ENCODE peak calls at places on chromosomes 2 and 18, in six cellular contexts. G is PC-3; I is upper lobe of right lung; P is adrenal gland; O is breast epithelium; H is CD8-positive, alpha-beta memory T cell. B is an unnamed sample.

GRCh38 chr2:240903191-240904060 is 2.7 kb upstream of the CROCC2 start:
- DNase-seq in G (no peak), I (no peak), P (no peak), O (no peak), H (no peak), B (peak; percentile 6)

GRCh38 chr2:173720310-173720709 is 244.9 kb downstream of the SP3 start:
- DNase-seq in G (peak; percentile 13), I (no peak), P (no peak), O (no peak), H (no peak), B (no peak)

GRCh38 chr2:222842517-222843174 is 18.2 kb upstream of the ACSL3 start:
- DNase-seq in G (peak; percentile 87), I (no peak), P (no peak), O (no peak), H (no peak), B (no peak)

GRCh38 chr2:119023534-119023933 is 81.5 kb downstream of the MARCO start:
- DNase-seq in G (no peak), I (no peak), P (no peak), O (no peak), H (no peak), B (no peak)

GRCh38 chr18:74454279-74454741 is 2.8 kb downstream of the DIPK1C start:
- DNase-seq in G (no peak), I (no peak), P (no peak), O (no peak), H (no peak), B (no peak)

GRCh38 chr2:152694161-152694661 is 23.1 kb downstream of the PRPF40A start:
- DNase-seq in G (no peak), I (no peak), P (peak; percentile 37), O (no peak), H (peak; percentile 10), B (no peak)

GRCh38 chr2:41930807-41931566 is 116.8 kb upstream of the PKDCC start:
- DNase-seq in G (peak; percentile 89), I (no peak), P (no peak), O (no peak), H (no peak), B (no peak)

GRCh38 chr2:226799211-226799975 is at the start of gene IRS1:
- DNase-seq in G (peak; percentile 75), I (peak; percentile 86), P (peak; percentile 77), O (peak; percentile 66), H (peak; percentile 44), B (peak; percentile 74)

GRCh38 chr18:62586148-62586774 is 63.4 kb downstream of the ZCCHC2 start:
- DNase-seq in G (peak; percentile 65), I (peak; percentile 84), P (peak; percentile 77), O (peak; percentile 67), H (peak; percentile 35), B (peak; percentile 78)

GRCh38 chr18:70322928-70323327 is 34.1 kb downstream of the SOCS6 start:
- DNase-seq in G (peak; percentile 31), I (no peak), P (peak; percentile 22), O (no peak), H (no peak), B (no peak)

GRCh38 chr2:175030380-175031271 is 25.4 kb upstream of the CHN1 start:
- DNase-seq in G (peak; percentile 69), I (no peak), P (peak; percentile 29), O (no peak), H (no peak), B (no peak)

GRCh38 chr18:22813648-22814328 is 119.3 kb upstream of the RBBP8 start:
- DNase-seq in G (peak; percentile 70), I (no peak), P (peak; percentile 27), O (no peak), H (no peak), B (no peak)

GRCh38 chr2:182164686-182165085 is 179.0 kb downstream of the PPP1R1C start:
- DNase-seq in G (no peak), I (no peak), P (no peak), O (no peak), H (no peak), B (no peak)

GRCh38 chr2:7203056-7203467 is 285.9 kb downstream of the RNF144A start:
- DNase-seq in G (peak; percentile 74), I (no peak), P (peak; percentile 44), O (no peak), H (peak; percentile 44), B (no peak)

GRCh38 chr2:2527162-2527561 is 196.1 kb upstream of the MYT1L start:
- DNase-seq in G (no peak), I (no peak), P (no peak), O (no peak), H (no peak), B (no peak)

GRCh38 chr2:18598848-18599484 is 9.6 kb upstream of the NT5C1B start:
- DNase-seq in G (no peak), I (no peak), P (no peak), O (no peak), H (no peak), B (no peak)

GRCh38 chr2:129299338-129299737 is 680.1 kb upstream of the RAB6C start:
- DNase-seq in G (no peak), I (no peak), P (no peak), O (no peak), H (no peak), B (no peak)

GRCh38 chr18:62759704-62760402 is 44.5 kb downstream of the PHLPP1 start:
- DNase-seq in G (peak; percentile 88), I (no peak), P (no peak), O (no peak), H (no peak), B (no peak)

GRCh38 chr2:164335947-164336346 is 285.3 kb downstream of the GRB14 start:
- DNase-seq in G (no peak), I (no peak), P (no peak), O (no peak), H (no peak), B (no peak)

GRCh38 chr18:45447364-45448265 is 167.7 kb upstream of the SLC14A2 start:
- DNase-seq in G (no peak), I (no peak), P (no peak), O (no peak), H (no peak), B (no peak)

GRCh38 chr18:76847926-76848325 is 25.6 kb downstream of the ZNF236 start:
- DNase-seq in G (peak; percentile 38), I (no peak), P (no peak), O (no peak), H (no peak), B (no peak)

GRCh38 chr2:6216234-6216633 is 524.0 kb downstream of the SOX11 start:
- DNase-seq in G (no peak), I (no peak), P (no peak), O (no peak), H (no peak), B (no peak)

GRCh38 chr2:157830696-157831570 is 45.2 kb downstream of the ACVR1 start:
- DNase-seq in G (peak; percentile 87), I (no peak), P (peak; percentile 60), O (no peak), H (no peak), B (no peak)

GRCh38 chr2:44731505-44731904 is 210.0 kb upstream of the SIX3 start:
- DNase-seq in G (no peak), I (no peak), P (no peak), O (no peak), H (no peak), B (no peak)

GRCh38 chr2:147688252-147688651 is 156.6 kb upstream of the ACVR2A start:
- DNase-seq in G (peak; percentile 30), I (no peak), P (no peak), O (no peak), H (no peak), B (no peak)

GRCh38 chr2:195308163-195308562 is 348.9 kb upstream of the SLC39A10 start:
- DNase-seq in G (peak; percentile 6), I (no peak), P (no peak), O (no peak), H (no peak), B (no peak)

GRCh38 chr2:158745067-158745865 is 49.9 kb upstream of the DAPL1 start:
- DNase-seq in G (peak; percentile 76), I (no peak), P (peak; percentile 32), O (no peak), H (no peak), B (peak; percentile 24)

GRCh38 chr2:181891966-181892794 is 650 bp downstream of the ITPRID2 start:
- DNase-seq in G (peak; percentile 59), I (peak; percentile 92), P (peak; percentile 78), O (peak; percentile 66), H (peak; percentile 32), B (peak; percentile 77)

GRCh38 chr2:1605102-1605501 is 139.2 kb downstream of the PXDN start:
- DNase-seq in G (no peak), I (peak; percentile 64), P (no peak), O (no peak), H (no peak), B (peak; percentile 75)

GRCh38 chr2:226802573-226802972 is 3.0 kb upstream of the IRS1 start:
- DNase-seq in G (peak; percentile 83), I (no peak), P (no peak), O (no peak), H (no peak), B (no peak)

GRCh38 chr18:45920367-45920766 is 46.8 kb downstream of the EPG5 start:
- DNase-seq in G (peak; percentile 60), I (peak; percentile 84), P (peak; percentile 94), O (peak; percentile 91), H (no peak), B (peak; percentile 86)

GRCh38 chr2:155546715-155547555 is 785.6 kb downstream of the NR4A2 start:
- DNase-seq in G (no peak), I (no peak), P (no peak), O (no peak), H (no peak), B (no peak)
- H3K4me1 ChIP-seq in G (no peaks in the 10 kb centered on the region), I (no peaks in the 10 kb centered on the region), P (no peaks in the 10 kb centered on the region), O (no peaks in the 10 kb centered on the region), H (no peaks in the 10 kb centered on the region), B (no peaks in the 10 kb centered on the region)

GRCh38 chr2:134407154-134407890 is 153.4 kb downstream of the MGAT5 start:
- DNase-seq in G (peak; percentile 38), I (no peak), P (no peak), O (no peak), H (no peak), B (no peak)
- H3K4me1 ChIP-seq in G (peaks cover 51% of the 10 kb centered on the region), I (peaks cover 21% of the 10 kb centered on the region), P (peaks cover 43% of the 10 kb centered on the region), O (no peaks in the 10 kb centered on the region), H (peaks cover 25% of the 10 kb centered on the region), B (peaks cover 84% of the 10 kb centered on the region)

DNA sequence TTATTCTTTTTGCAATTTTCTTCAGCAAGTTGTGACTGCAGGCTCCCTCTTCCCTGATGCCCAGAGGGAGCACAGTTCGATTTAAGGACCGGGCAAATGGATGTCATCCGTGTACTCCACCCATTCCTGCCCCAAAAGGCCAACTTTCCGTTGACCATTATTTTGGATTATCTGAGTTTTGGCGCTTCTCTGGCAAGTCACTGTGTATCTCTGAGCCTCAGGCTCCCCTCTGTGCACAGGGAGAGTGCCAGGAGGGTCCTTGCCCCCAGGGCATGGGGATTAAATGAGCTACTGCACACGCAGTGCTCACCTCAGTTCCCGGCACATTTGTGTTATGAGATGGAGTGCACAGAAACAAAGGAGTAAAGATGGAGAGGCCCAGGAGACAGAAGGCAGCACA is 41.4 kb upstream of the HDAC4 start:
- DNase-seq in G (no peak), I (no peak), P (no peak), O (no peak), H (no peak), B (no peak)
- H3K4me1 ChIP-seq in G (peaks cover 10% of the 10 kb centered on the region), I (peaks cover 23% of the 10 kb centered on the region), P (peaks cover 32% of the 10 kb centered on the region), O (no peaks in the 10 kb centered on the region), H (peaks cover 20% of the 10 kb centered on the region), B (peaks cover 16% of the 10 kb centered on the region)

GRCh38 chr2:172449916-172450550 is 22.6 kb downstream of the ITGA6 start:
- DNase-seq in G (peak; percentile 71), I (no peak), P (no peak), O (no peak), H (no peak), B (no peak)
- H3K4me1 ChIP-seq in G (peaks cover 63% of the 10 kb centered on the region), I (peaks cover 19% of the 10 kb centered on the region), P (no peaks in the 10 kb centered on the region), O (no peaks in the 10 kb centered on the region), H (peaks cover 78% of the 10 kb centered on the region), B (peaks cover 86% of the 10 kb centered on the region)

B was measured in left ventricle myocardium inferior.